ENCODE peak calls at places on chromosomes 1 and 21, in seven cellular contexts. W, A, G, S, O, Y and B are unnamed samples.

GRCh38 chr1:47726496-47726855 is 270.7 kb downstream of the TRABD2B start:
- DNase-seq in W (no peak), A (no peak), G (no peak), S (no peak), O (no peak), Y (no peak), B (no peak)

GRCh38 chr1:19046972-19047371 is 90.5 kb upstream of the IFFO2 start:
- DNase-seq in W (no peak), A (peak; percentile 36), G (no peak), S (no peak), O (no peak), Y (no peak), B (no peak)

GRCh38 chr1:197911172-197911856 is 5.9 kb upstream of the LHX9 start:
- DNase-seq in W (no peak), A (no peak), G (no peak), S (no peak), O (no peak), Y (no peak), B (no peak)

GRCh38 chr21:42571391-42572150 is 57.9 kb downstream of the SLC37A1 start:
- DNase-seq in W (no peak), A (peak; percentile 44), G (no peak), S (no peak), O (no peak), Y (no peak), B (no peak)

GRCh38 chr1:29105822-29106221 is 17.9 kb downstream of the TMEM200B start:
- DNase-seq in W (no peak), A (no peak), G (no peak), S (no peak), O (no peak), Y (no peak), B (no peak)

GRCh38 chr1:79603862-79604261 is 597.3 kb upstream of the ADGRL4 start:
- DNase-seq in W (no peak), A (no peak), G (no peak), S (no peak), O (no peak), Y (no peak), B (no peak)

GRCh38 chr21:41112740-41113692 is 54.9 kb upstream of the BACE2 start:
- DNase-seq in W (no peak), A (no peak), G (no peak), S (no peak), O (no peak), Y (no peak), B (peak; percentile 15)

GRCh38 chr1:241485554-241485992 is 34.0 kb downstream of the FH start:
- DNase-seq in W (peak; percentile 60), A (no peak), G (peak; percentile 5), S (no peak), O (peak; percentile 13), Y (no peak), B (no peak)

GRCh38 chr1:111190931-111191451 is 9.5 kb downstream of the DENND2D start:
- DNase-seq in W (no peak), A (no peak), G (no peak), S (no peak), O (no peak), Y (no peak), B (no peak)

GRCh38 chr1:117215733-117216462 is 5.2 kb upstream of the VTCN1 start:
- DNase-seq in W (no peak), A (no peak), G (no peak), S (peak; percentile 33), O (no peak), Y (no peak), B (no peak)

GRCh38 chr1:15684468-15685283 is 556 bp downstream of the PLEKHM2 start:
- DNase-seq in W (peak; percentile 79), A (peak; percentile 77), G (peak; percentile 49), S (peak; percentile 51), O (peak; percentile 60), Y (no peak), B (peak; percentile 54)

GRCh38 chr1:24727490-24728214 is 17.6 kb upstream of the CLIC4 start:
- DNase-seq in W (no peak), A (peak; percentile 84), G (peak; percentile 52), S (no peak), O (no peak), Y (no peak), B (peak; percentile 80)

GRCh38 chr1:30586671-30587070 is 136.7 kb downstream of the MATN1 start:
- DNase-seq in W (no peak), A (no peak), G (no peak), S (no peak), O (no peak), Y (no peak), B (no peak)

GRCh38 chr21:45303751-45304150 is 16.1 kb upstream of the POFUT2 start:
- DNase-seq in W (no peak), A (no peak), G (no peak), S (no peak), O (no peak), Y (no peak), B (peak; percentile 16)

GRCh38 chr21:45846373-45847160 is 135.0 kb upstream of the COL6A1 start:
- DNase-seq in W (no peak), A (no peak), G (no peak), S (peak; percentile 75), O (no peak), Y (no peak), B (no peak)

GRCh38 chr1:19661721-19662228 is 2.9 kb upstream of the HTR6 start:
- DNase-seq in W (peak; percentile 65), A (no peak), G (no peak), S (no peak), O (no peak), Y (no peak), B (no peak)

GRCh38 chr1:242629396-242629795 is 104.9 kb upstream of the PLD5 start:
- DNase-seq in W (no peak), A (no peak), G (no peak), S (no peak), O (no peak), Y (no peak), B (no peak)

GRCh38 chr1:42319128-42319851 is 15.7 kb downstream of the FOXJ3 start:
- DNase-seq in W (no peak), A (no peak), G (no peak), S (no peak), O (no peak), Y (no peak), B (no peak)

GRCh38 chr1:2351723-2352122 is 39.6 kb downstream of the MORN1 start:
- DNase-seq in W (no peak), A (peak; percentile 27), G (no peak), S (no peak), O (no peak), Y (no peak), B (no peak)

GRCh38 chr1:64019818-64020217 is 183.6 kb upstream of the UBE2U start:
- DNase-seq in W (peak; percentile 4), A (no peak), G (peak; percentile 10), S (no peak), O (no peak), Y (no peak), B (peak; percentile 8)

GRCh38 chr1:212668477-212668876 is 31.2 kb downstream of the BATF3 start:
- DNase-seq in W (no peak), A (no peak), G (no peak), S (no peak), O (no peak), Y (no peak), B (no peak)

GRCh38 chr1:20187103-20187812 is 940 bp upstream of the PLA2G2C start:
- DNase-seq in W (peak; percentile 44), A (no peak), G (no peak), S (peak; percentile 38), O (no peak), Y (peak; percentile 72), B (peak; percentile 75)

GRCh38 chr1:15952317-15953258 is 23.3 kb downstream of the ZBTB17 start:
- DNase-seq in W (peak; percentile 97), A (no peak), G (no peak), S (no peak), O (peak; percentile 64), Y (no peak), B (no peak)

GRCh38 chr1:191206808-191207207 is 729.1 kb upstream of the BRINP3 start:
- DNase-seq in W (no peak), A (no peak), G (no peak), S (no peak), O (no peak), Y (no peak), B (no peak)

GRCh38 chr1:185040333-185040732 is 5.0 kb upstream of the RNF2 start:
- DNase-seq in W (no peak), A (no peak), G (no peak), S (no peak), O (no peak), Y (no peak), B (no peak)

GRCh38 chr1:154735061-154735800 is 127.2 kb upstream of the ADAR start:
- DNase-seq in W (no peak), A (no peak), G (no peak), S (no peak), O (no peak), Y (no peak), B (no peak)

GRCh38 chr1:109926662-109927300 is 16.1 kb downstream of the CSF1 start:
- DNase-seq in W (no peak), A (no peak), G (no peak), S (no peak), O (no peak), Y (no peak), B (no peak)

GRCh38 chr1:119926553-119926952 is 30.2 kb upstream of the ADAM30 start:
- DNase-seq in W (no peak), A (no peak), G (no peak), S (no peak), O (no peak), Y (no peak), B (no peak)

GRCh38 chr1:29779146-29779545 is 542.8 kb downstream of the PTPRU start:
- DNase-seq in W (no peak), A (no peak), G (no peak), S (no peak), O (no peak), Y (no peak), B (no peak)